ENCODE peak calls at places on chromosomes 7 and 10, in six cellular contexts. Q is AG10803, T is tibial artery, B is left ventricle myocardium inferior, P is K562, H is A549. D is an unnamed sample.

GRCh38 chr10:73368238-73368637 is 9.6 kb upstream of the CFAP70 start:
- DNase-seq in Q (no peak), T (no peak), B (no peak), P (no peak), H (no peak), D (no peak)

GRCh38 chr10:109737626-109738025 is 185.7 kb downstream of the XPNPEP1 start:
- DNase-seq in Q (no peak), T (no peak), B (no peak), P (no peak), H (no peak), D (no peak)

GRCh38 chr10:89207181-89207800 is at the start of gene CH25H:
- DNase-seq in Q (peak), T (peak), B (peak), P (no peak), H (peak), D (peak)

GRCh38 chr10:83612050-83612449 is 527.3 kb upstream of the GHITM start:
- DNase-seq in Q (peak), T (no peak), B (no peak), P (no peak), H (no peak), D (peak)

GRCh38 chr7:155870334-155871180 is 58.3 kb upstream of the SHH start:
- DNase-seq in Q (no peak), T (peak), B (no peak), P (no peak), H (no peak), D (no peak)

GRCh38 chr10:93090619-93091018 is 16.9 kb downstream of the CYP26A1 start:
- DNase-seq in Q (no peak), T (no peak), B (no peak), P (no peak), H (no peak), D (no peak)

GRCh38 chr10:131081386-131081785 is 230.1 kb downstream of the TCERG1L start:
- DNase-seq in Q (no peak), T (no peak), B (no peak), P (no peak), H (no peak), D (no peak)

GRCh38 chr7:20778063-20778721 is 8.5 kb downstream of the SP8 start:
- DNase-seq in Q (no peak), T (no peak), B (no peak), P (peak), H (peak), D (no peak)

GRCh38 chr10:64076322-64076940 is 555.2 kb downstream of the REEP3 start:
- DNase-seq in Q (no peak), T (no peak), B (no peak), P (no peak), H (no peak), D (no peak)

GRCh38 chr7:13989138-13989943 is at the start of gene ETV1:
- DNase-seq in Q (peak), T (peak), B (peak), P (peak), H (peak), D (peak)

GRCh38 chr7:73999664-74000420 is 28.1 kb upstream of the ELN start:
- DNase-seq in Q (peak), T (peak), B (no peak), P (no peak), H (no peak), D (peak)

GRCh38 chr10:79229830-79230562 is 117.3 kb upstream of the PPIF start:
- DNase-seq in Q (no peak), T (no peak), B (no peak), P (no peak), H (no peak), D (no peak)

GRCh38 chr10:97762056-97762455 is 9.7 kb downstream of the SFRP5 start:
- DNase-seq in Q (no peak), T (no peak), B (no peak), P (no peak), H (no peak), D (no peak)

GRCh38 chr7:42932861-42933591 is 850 bp downstream of the MRPL32 start:
- DNase-seq in Q (no peak), T (no peak), B (no peak), P (no peak), H (no peak), D (peak)

GRCh38 chr7:139095194-139095659 is 14.3 kb downstream of the ZC3HAV1 start:
- DNase-seq in Q (no peak), T (no peak), B (no peak), P (no peak), H (no peak), D (no peak)

GRCh38 chr10:613217-613616 is 76.3 kb downstream of the DIP2C start:
- DNase-seq in Q (no peak), T (peak), B (peak), P (no peak), H (no peak), D (no peak)

GRCh38 chr10:11796439-11796838 is 26.7 kb upstream of the PROSER2 start:
- DNase-seq in Q (no peak), T (no peak), B (no peak), P (no peak), H (no peak), D (no peak)

GRCh38 chr7:7426686-7427085 is 109.0 kb downstream of the COL28A1 start:
- DNase-seq in Q (no peak), T (no peak), B (no peak), P (no peak), H (no peak), D (no peak)

GRCh38 chr10:79981673-79982485 is 33.0 kb upstream of the SFTPD start:
- DNase-seq in Q (peak), T (peak), B (peak), P (no peak), H (peak), D (peak)

GRCh38 chr7:127930341-127931328 is 100.6 kb downstream of the LRRC4 start:
- DNase-seq in Q (no peak), T (no peak), B (no peak), P (no peak), H (no peak), D (no peak)

GRCh38 chr10:46266506-46266985 is 20.3 kb upstream of the ANTXRL start:
- DNase-seq in Q (no peak), T (no peak), B (no peak), P (no peak), H (no peak), D (no peak)

GRCh38 chr10:31101123-31101522 is 69.5 kb upstream of the ZNF438 start:
- DNase-seq in Q (peak), T (no peak), B (no peak), P (no peak), H (peak), D (peak)

GRCh38 chr10:7417103-7417623 is 6.3 kb upstream of the SFMBT2 start:
- DNase-seq in Q (peak), T (no peak), B (no peak), P (no peak), H (peak), D (peak)

GRCh38 chr10:21497177-21497807 is 28.2 kb downstream of the SKIDA1 start:
- DNase-seq in Q (peak), T (peak), B (peak), P (no peak), H (peak), D (peak)

GRCh38 chr10:21638681-21639080 is 104.6 kb downstream of the MLLT10 start:
- DNase-seq in Q (no peak), T (no peak), B (no peak), P (no peak), H (no peak), D (no peak)

GRCh38 chr7:142451817-142452216 is 194.0 kb upstream of the PRSS58 start:
- DNase-seq in Q (no peak), T (no peak), B (no peak), P (no peak), H (no peak), D (no peak)

DNA sequence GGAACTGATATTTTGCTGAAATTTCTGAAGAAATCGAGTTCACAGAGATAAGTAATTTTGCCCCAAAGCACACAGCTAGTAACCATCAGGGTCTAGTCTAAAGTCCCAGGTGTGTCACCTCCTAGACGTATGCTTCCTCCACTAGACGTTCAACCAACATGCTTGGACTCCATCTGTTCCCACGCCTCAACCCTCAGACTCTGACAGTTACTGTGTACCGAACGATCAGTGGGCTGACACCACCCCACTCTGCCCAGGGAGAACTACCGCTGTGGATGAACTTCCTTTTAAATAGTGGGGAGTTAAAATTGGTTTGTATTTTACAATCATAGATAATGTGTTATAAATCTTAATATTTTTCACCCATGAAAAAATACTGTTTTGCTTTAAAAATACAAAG is 91.2 kb upstream of the ZPBP start:
- DNase-seq in Q (no peak), T (no peak), B (no peak), P (no peak), H (no peak), D (no peak)
- H3K4me3 ChIP-seq in Q (no peak), T (no peak), B (no peak), P (no peak), H (no peak), D (no peak)

DNA sequence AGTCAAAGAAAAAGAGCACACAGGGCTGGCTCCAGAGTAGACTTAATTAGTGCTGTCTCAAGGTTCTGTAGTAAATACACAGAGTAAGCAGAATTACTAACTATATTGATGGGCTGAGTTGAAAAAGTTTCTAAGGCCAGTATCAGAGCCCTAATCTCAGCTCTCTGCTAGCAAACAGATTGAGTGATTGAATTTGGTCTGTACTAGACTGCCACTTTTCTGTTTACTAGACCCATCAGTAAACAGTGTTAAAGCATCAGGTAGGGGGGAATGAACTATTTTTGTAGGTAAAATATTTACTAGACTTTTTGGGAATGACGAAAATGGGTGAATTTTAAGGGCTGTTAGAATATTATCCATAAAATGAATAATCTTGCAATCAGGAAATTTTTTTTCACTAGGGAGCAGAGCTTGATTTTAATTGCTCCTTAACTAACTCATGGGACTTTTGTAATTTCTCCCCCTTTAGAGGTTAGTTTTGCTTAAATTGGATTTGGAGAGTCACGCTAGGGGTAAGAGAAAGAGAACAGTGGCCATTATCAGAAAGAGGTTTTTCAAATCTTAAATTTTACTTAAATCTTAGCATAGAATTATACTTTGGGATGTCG is 37.3 kb upstream of the RASGEF1A start:
- DNase-seq in Q (no peak), T (no peak), B (no peak), P (no peak), H (no peak), D (no peak)
- H3K4me3 ChIP-seq in Q (peak), T (peak), B (peak), P (no peak), H (peak), D (peak)

GRCh38 chr7:26562841-26563240 is 271.2 kb downstream of the SNX10 start:
- DNase-seq in Q (no peak), T (no peak), B (no peak), P (no peak), H (no peak), D (no peak)

GRCh38 chr7:26555971-26556830 is 264.5 kb downstream of the SNX10 start:
- DNase-seq in Q (no peak), T (no peak), B (no peak), P (no peak), H (no peak), D (no peak)

DNA sequence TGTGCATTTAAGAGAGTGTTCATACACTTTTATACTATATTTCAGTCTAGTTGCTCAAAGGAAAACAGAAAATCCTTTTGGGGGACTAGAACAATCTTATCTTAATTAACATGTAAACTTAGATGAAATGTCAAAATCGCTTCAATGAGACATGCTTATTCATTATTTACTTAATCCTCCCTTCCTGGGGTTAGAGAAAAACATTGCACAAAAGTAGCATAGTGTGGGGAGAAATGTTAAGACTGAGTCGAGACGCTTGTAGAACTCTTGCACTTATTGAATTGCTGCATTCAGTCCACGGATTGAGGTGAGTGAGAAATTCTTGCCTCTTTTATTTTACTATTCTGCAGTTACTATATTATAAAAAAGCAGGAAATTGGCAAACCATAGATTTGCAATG is 269.2 kb downstream of the SNX10 start:
- DNase-seq in Q (no peak), T (no peak), B (no peak), P (no peak), H (no peak), D (no peak)
- H3K4me3 ChIP-seq in Q (no peak), T (no peak), B (no peak), P (no peak), H (no peak), D (no peak)

GRCh38 chr7:17937506-17938115 is 2.7 kb downstream of the SNX13 start:
- DNase-seq in Q (no peak), T (no peak), B (no peak), P (no peak), H (no peak), D (no peak)

GRCh38 chr7:17934094-17934493 is 6.2 kb downstream of the SNX13 start:
- DNase-seq in Q (no peak), T (no peak), B (no peak), P (no peak), H (no peak), D (no peak)

GRCh38 chr7:17936321-17936720 is 4.0 kb downstream of the SNX13 start:
- DNase-seq in Q (no peak), T (no peak), B (no peak), P (no peak), H (no peak), D (no peak)

GRCh38 chr7:17932770-17933169 is 7.5 kb downstream of the SNX13 start:
- DNase-seq in Q (no peak), T (no peak), B (no peak), P (no peak), H (no peak), D (no peak)

GRCh38 chr7:17934612-17935247 is 5.6 kb downstream of the SNX13 start:
- DNase-seq in Q (no peak), T (no peak), B (no peak), P (no peak), H (no peak), D (no peak)
- H3K4me3 ChIP-seq in Q (no peak), T (no peak), B (no peak), P (no peak), H (no peak), D (no peak)

GRCh38 chr10:112792487-112793196 is 157.4 kb upstream of the TCF7L2 start:
- DNase-seq in Q (peak), T (peak), B (peak), P (no peak), H (no peak), D (peak)
- H3K4me3 ChIP-seq in Q (peak), T (no peak), B (peak), P (no peak), H (no peak), D (peak)

DNA sequence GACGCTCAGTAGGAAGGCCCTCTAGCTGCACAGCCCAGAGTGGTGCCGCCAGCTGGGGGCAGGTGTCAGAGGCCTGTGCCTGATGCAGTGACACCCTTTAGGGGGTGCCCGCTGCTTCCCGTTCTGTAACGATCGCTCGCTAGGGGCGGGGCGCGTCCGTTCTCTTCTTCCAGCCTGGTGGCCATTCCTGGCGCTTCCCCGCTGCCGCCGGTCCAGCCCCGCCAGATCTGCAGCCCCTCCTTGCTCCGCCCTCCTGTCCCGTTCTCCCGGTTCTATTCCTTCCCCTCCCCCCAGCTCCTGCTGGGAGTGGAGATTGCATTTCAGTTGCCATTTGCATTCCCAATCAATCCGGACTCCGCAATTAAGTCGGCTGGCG is 39.2 kb downstream of the AGAP3 start:
- DNase-seq in Q (no peak), T (no peak), B (peak), P (no peak), H (no peak), D (no peak)
- H3K4me3 ChIP-seq in Q (peak), T (peak), B (peak), P (no peak), H (no peak), D (no peak)

D was measured in fibroblast of the aortic adventitia.